ENCODE peak calls at places on chromosomes 16 and 17, in four cellular contexts. L is A549, Q is WTC11, C is K562. Z is an unnamed sample.

GRCh38 chr17:78114831-78115723 is 13.5 kb downstream of the TMC6 start:
- DNase-seq in L (no peak), Q (no peak), C (no peak), Z (no peak)

GRCh38 chr16:2675714-2676113 is 6.6 kb upstream of the KCTD5 start:
- DNase-seq in L (no peak), Q (no peak), C (no peak), Z (no peak)

GRCh38 chr16:52597073-52597771 is 50.3 kb upstream of the TOX3 start:
- DNase-seq in L (no peak), Q (no peak), C (no peak), Z (no peak)

GRCh38 chr17:57612202-57613071 is 132.7 kb downstream of the CCDC182 start:
- DNase-seq in L (no peak), Q (peak), C (peak), Z (peak)

GRCh38 chr17:1907818-1908698 is 78.3 kb downstream of the RPA1 start:
- DNase-seq in L (no peak), Q (peak), C (no peak), Z (no peak)

GRCh38 chr17:31754239-31754945 is 104.7 kb downstream of the COPRS start:
- DNase-seq in L (no peak), Q (no peak), C (no peak), Z (peak)

GRCh38 chr17:28734712-28735241 is 6.2 kb downstream of the NEK8 start:
- DNase-seq in L (no peak), Q (no peak), C (no peak), Z (no peak)

GRCh38 chr17:81651692-81652091 is 4.7 kb downstream of the PDE6G start:
- DNase-seq in L (peak), Q (no peak), C (no peak), Z (peak)

GRCh38 chr17:69608808-69609494 is 194.5 kb downstream of the MAP2K6 start:
- DNase-seq in L (no peak), Q (no peak), C (no peak), Z (no peak)

GRCh38 chr17:731943-732787 is at the start of gene TLCD3A:
- DNase-seq in L (peak), Q (peak), C (peak), Z (no peak)

GRCh38 chr17:64190468-64190867 is 60.5 kb upstream of the ERN1 start:
- DNase-seq in L (no peak), Q (no peak), C (no peak), Z (no peak)
- TF ChIP-seq NR3C1 in L (no peak), Q (no peak), C (no peak), Z (no peak)

DNA sequence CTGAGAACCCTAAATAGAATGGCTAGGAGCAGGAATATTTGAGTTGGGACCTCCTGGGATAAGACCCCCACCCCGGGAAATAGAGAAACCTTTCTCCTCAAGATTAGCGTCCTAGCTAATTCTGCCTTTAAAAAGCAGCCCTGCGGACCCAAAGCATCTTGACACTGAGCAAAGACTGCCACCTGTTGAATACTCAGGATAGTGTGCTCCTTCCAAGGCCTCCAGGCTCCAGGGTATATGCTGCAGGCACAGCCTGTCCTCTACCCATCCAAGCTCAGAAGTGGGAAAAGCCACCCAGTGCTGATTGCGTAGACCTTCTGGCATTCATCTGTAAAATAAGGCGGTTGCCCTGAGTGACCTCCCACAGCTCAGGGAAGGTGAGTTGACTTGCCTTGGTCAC is 456.2 kb upstream of the DYNLRB2 start:
- DNase-seq in L (peak), Q (peak), C (peak), Z (peak)
- TF ChIP-seq NR3C1 in L (no peak), Q (no peak), C (no peak), Z (no peak)

GRCh38 chr17:49365667-49366066 is 3.6 kb upstream of the ZNF652 start:
- DNase-seq in L (peak), Q (peak), C (no peak), Z (peak)
- TF ChIP-seq NR3C1 in L (no peak), Q (no peak), C (no peak), Z (no peak)

GRCh38 chr16:85374571-85374872 is 238.6 kb upstream of the GSE1 start:
- DNase-seq in L (no peak), Q (no peak), C (no peak), Z (no peak)

GRCh38 chr16:85370881-85371651 is 242.1 kb upstream of the GSE1 start:
- DNase-seq in L (no peak), Q (no peak), C (peak), Z (no peak)

GRCh38 chr16:85373741-85374570 is 239.2 kb upstream of the GSE1 start:
- DNase-seq in L (no peak), Q (no peak), C (no peak), Z (no peak)

GRCh38 chr16:85371948-85372347 is 241.2 kb upstream of the GSE1 start:
- DNase-seq in L (no peak), Q (no peak), C (no peak), Z (no peak)

GRCh38 chr16:85372627-85373372 is 240.3 kb upstream of the GSE1 start:
- DNase-seq in L (no peak), Q (no peak), C (peak), Z (peak)
- TF ChIP-seq NR3C1 in L (no peak), Q (no peak), C (no peak), Z (no peak)

DNA sequence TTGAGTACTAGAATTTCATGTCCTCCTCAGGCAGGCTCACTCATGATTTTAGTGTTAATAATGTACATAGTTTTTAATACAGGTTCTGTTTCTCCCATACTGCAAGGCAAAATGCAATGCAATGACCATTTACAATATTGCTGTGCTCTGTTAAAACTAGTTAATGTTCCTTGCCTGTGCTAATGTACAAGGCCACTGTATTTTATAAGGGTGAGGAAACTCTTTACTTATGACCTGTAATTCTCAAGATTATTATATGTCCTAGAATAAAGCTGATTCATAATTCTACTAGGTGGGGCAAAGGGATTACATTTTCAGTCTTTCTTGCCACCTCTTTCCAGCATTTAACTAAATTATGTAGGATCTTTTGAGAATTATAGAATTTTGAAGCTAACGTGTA is 19.4 kb downstream of the TMIGD1 start:
- DNase-seq in L (no peak), Q (no peak), C (no peak), Z (no peak)
- TF ChIP-seq NR3C1 in L (no peak), Q (no peak), C (no peak), Z (no peak)

DNA sequence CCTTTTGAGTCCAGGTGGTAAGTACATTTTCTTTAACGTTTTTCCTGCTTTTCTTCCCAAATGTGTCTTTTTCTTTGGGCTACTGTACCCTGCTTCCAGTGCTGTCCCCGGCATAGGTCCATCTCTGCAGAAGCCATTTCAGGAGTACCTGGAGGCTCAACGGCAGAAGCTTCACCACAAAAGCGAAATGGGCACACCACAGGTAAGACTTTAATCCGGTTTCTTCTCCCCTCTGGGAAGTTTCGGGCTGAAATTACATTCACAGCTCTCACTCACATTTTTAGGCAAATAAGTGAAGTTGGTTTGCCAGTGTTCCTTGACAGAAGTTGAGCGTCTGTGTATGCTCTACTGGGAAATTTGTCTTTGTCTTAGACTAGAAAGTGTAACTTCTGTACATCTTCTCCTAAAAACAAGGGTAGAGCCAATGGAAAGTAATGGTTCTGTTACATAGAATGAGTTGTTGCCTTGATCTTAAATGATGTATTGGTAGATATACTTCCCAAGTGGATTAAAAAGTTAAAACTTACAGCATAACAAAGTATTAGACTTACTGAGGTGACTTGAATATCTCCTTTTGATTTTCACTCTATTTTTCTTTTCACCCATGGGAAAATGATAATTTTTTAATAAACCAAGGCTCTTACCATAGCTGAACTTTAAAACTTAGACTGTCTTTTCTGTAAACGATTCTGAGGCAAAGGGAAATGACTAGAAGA is 54.4 kb downstream of the TUBD1 start:
- DNase-seq in L (no peak), Q (no peak), C (no peak), Z (no peak)
- TF ChIP-seq NR3C1 in L (no peak), Q (no peak), C (no peak), Z (no peak)

GRCh38 chr16:19691161-19691850 is 26.7 kb downstream of the KNOP1 start:
- DNase-seq in L (no peak), Q (no peak), C (no peak), Z (no peak)

GRCh38 chr16:19696961-19697360 is 21.1 kb downstream of the KNOP1 start:
- DNase-seq in L (no peak), Q (no peak), C (no peak), Z (no peak)

GRCh38 chr16:19697756-19698318 is 20.2 kb downstream of the KNOP1 start:
- DNase-seq in L (no peak), Q (no peak), C (no peak), Z (no peak)

GRCh38 chr16:19696312-19696711 is 21.7 kb downstream of the KNOP1 start:
- DNase-seq in L (no peak), Q (no peak), C (no peak), Z (no peak)

DNA sequence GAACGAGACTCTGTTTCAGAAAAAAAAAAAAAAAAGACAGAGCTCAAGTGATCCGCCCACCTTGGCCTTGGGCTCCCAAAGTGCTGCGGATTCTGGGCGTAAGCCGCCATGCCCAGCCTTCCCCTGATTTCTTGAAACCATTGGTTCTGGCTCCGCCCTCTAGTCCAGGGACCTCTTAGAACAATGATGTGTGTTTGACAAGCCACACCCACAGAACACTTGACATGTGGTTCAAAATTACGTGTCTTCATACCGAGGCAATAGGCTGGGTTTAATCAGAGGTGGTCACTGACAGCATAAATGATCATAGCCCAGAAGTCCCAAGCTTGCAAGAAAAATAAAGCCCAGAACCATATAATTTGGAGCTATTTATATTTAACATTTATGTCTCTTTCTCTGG is 23.0 kb downstream of the KNOP1 start:
- DNase-seq in L (no peak), Q (no peak), C (no peak), Z (no peak)
- TF ChIP-seq NR3C1 in L (no peak), Q (no peak), C (no peak), Z (no peak)

GRCh38 chr17:79168486-79169055 is 93.9 kb downstream of the ENGASE start:
- DNase-seq in L (no peak), Q (no peak), C (no peak), Z (no peak)
- TF ChIP-seq NR3C1 in L (no peak), Q (no peak), C (no peak), Z (no peak)

GRCh38 chr17:73855933-73856332 is 211.7 kb upstream of the SDK2 start:
- DNase-seq in L (no peak), Q (no peak), C (no peak), Z (no peak)
- TF ChIP-seq NR3C1 in L (no peak), Q (no peak), C (no peak), Z (no peak)

GRCh38 chr16:81889896-81890634 is 111.0 kb downstream of the PLCG2 start:
- DNase-seq in L (peak), Q (peak), C (peak), Z (peak)
- TF ChIP-seq NR3C1 in L (no peak), Q (no peak), C (no peak), Z (no peak)